ENCODE peak calls at places on chromosomes 11 and 22, in ten cellular contexts. Z is astrocyte of the spinal cord; U is AG09309; M is CD8-positive, alpha-beta T cell; K is lower lobe of right lung; C is stomach; I is upper lobe of left lung; T is NB4; Q is ovary; H is fibroblast of the aortic adventitia. R is an unnamed sample.

GRCh38 chr11:70138403-70138802 is 60.3 kb downstream of the ANO1 start:
- DNase-seq in Q (no peak), M (no peak), U (no peak), C (no peak), K (no peak), I (no peak), T (no peak), Z (no peak), H (no peak), R (no peak)

GRCh38 chr11:61854966-61855714 is 27.0 kb downstream of the FADS2 start:
- DNase-seq in Z (no peak), U (no peak), K (no peak), M (no peak), I (no peak), Q (no peak), T (no peak), C (no peak), H (no peak), R (no peak)

GRCh38 chr11:18798941-18799469 is 7.4 kb upstream of the PTPN5 start:
- DNase-seq in C (no peak), Q (no peak), K (no peak), H (no peak), Z (no peak), U (no peak), I (no peak), M (no peak), T (no peak), R (no peak)

GRCh38 chr11:99534812-99535211 is 514.1 kb downstream of the CNTN5 start:
- DNase-seq in I (no peak), H (no peak), T (no peak), C (no peak), M (no peak), Z (peak; percentile 25), K (no peak), U (no peak), Q (no peak), R (no peak)

GRCh38 chr11:45662665-45663485 is 2.5 kb downstream of the CHST1 start:
- DNase-seq in C (no peak), I (no peak), M (no peak), Z (peak; percentile 93), Q (peak; percentile 52), U (peak; percentile 71), K (no peak), T (peak; percentile 48), H (peak; percentile 76), R (peak; percentile 54)

GRCh38 chr22:29838599-29838956 is 504 bp upstream of the ASCC2 start:
- DNase-seq in M (no peak), I (no peak), Q (no peak), H (no peak), T (no peak), U (no peak), C (no peak), K (no peak), Z (no peak), R (no peak)

GRCh38 chr22:20175597-20175900 is 24.7 kb upstream of the CCDC188 start:
- DNase-seq in K (no peak), M (no peak), T (peak; percentile 34), U (peak; percentile 7), I (no peak), Q (no peak), H (no peak), Z (no peak), C (no peak), R (no peak)

GRCh38 chr22:43467171-43467570 is 55.4 kb downstream of the MPPED1 start:
- DNase-seq in K (no peak), H (no peak), M (no peak), Q (peak; percentile 30), Z (no peak), U (no peak), C (no peak), T (no peak), I (no peak), R (no peak)

GRCh38 chr11:91433284-91434010 is 791.2 kb upstream of the FAT3 start:
- DNase-seq in Z (peak; percentile 33), I (no peak), T (peak; percentile 5), K (no peak), Q (no peak), U (no peak), C (no peak), H (no peak), M (no peak), R (no peak)

GRCh38 chr11:3232956-3233355 is 739 bp upstream of the MRGPRE start:
- DNase-seq in Z (no peak), M (no peak), Q (no peak), I (no peak), H (no peak), K (no peak), T (no peak), U (no peak), C (no peak), R (no peak)

DNA sequence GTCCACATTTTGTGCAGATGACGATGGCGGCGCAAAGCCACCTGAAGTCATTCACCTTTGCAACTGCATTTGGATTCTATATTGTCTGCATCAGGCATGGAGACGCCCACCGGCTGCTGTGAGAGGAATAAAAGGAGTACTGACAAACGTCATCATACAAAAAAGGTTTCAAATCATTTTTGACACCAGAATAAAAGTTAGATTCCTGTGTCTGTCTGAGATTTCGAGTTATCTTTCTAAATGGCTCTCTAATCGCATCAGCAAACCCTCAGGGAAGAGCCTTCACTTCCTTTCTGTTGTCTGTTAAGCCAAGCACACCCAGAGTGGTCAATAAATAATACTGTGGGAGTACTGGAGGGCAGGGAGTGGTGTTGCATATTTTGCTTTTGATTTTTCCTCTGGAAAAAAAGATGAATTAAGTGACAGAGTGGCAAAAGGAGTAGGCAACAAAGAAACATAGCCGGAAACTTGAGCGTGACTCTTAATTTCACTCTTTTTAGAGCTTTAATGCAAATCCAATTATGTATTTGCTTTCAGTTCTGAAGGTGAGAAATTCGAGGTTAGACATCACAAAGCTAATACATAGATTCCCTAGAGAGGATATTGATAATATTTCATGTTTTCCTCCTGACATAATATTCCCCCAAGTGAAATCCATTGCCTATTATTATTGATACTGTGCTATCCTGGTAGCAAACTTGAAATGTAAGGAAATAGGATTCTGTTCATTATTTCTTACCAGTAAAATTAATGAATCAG is 150.8 kb upstream of the MTMR2 start:
- DNase-seq in H (no peak), C (no peak), Z (no peak), K (no peak), T (no peak), Q (no peak), I (no peak), U (no peak), M (no peak), R (no peak)
- H3K4me3 ChIP-seq in H (no peak overlapping the region), C (no peak overlapping the region), Z (no peak overlapping the region), K (no peak overlapping the region), T (no peak overlapping the region), Q (no peak overlapping the region), I (no peak overlapping the region), U (no peak overlapping the region), M (no peak overlapping the region), R (no peak overlapping the region)

DNA sequence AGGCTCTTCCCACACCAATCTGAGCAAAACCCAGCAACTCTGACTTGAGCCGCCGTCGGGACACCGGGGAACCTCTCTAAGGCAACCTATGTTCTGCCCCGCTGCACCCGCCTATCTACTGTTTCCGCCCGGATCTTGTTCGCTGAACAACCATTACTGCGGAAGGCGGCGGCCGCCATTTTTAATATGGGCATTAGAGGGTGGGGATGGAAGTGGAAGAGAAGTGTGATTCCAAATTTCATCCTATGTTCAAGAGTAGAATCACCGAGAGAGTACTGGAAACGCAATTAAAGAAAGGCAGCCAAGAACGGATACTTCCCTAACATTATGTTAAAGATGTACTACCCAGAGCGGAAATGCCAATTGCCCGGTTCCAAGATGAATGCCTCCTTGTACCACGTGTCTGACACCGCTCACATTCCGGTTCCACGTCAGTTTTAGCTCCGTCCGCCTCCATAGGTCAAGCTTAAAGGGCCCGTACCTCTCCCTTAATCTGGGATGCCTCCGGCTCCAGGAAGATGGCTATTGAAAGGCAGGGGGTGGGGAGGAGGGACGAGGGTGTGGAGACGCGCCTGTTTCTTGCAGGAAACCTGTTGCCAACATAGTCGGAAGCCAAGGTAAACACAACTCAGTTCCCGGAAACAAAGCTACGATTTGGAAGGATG is at the start of gene DPAGT1:
- DNase-seq in C (peak; percentile 91), I (peak; percentile 93), T (peak; percentile 98), K (peak; percentile 90), Q (peak; percentile 93), M (peak; percentile 76), H (peak; percentile 99), Z (peak; percentile 98), U (peak; percentile 82), R (peak; percentile 82)
- TF ChIP-seq CTCF in C (no peak), I (peak; percentile 9), T (no peak), K (no peak), Q (no peak), M (no peak), H (no peak), Z (no peak), U (no peak), R (no peak)

DNA sequence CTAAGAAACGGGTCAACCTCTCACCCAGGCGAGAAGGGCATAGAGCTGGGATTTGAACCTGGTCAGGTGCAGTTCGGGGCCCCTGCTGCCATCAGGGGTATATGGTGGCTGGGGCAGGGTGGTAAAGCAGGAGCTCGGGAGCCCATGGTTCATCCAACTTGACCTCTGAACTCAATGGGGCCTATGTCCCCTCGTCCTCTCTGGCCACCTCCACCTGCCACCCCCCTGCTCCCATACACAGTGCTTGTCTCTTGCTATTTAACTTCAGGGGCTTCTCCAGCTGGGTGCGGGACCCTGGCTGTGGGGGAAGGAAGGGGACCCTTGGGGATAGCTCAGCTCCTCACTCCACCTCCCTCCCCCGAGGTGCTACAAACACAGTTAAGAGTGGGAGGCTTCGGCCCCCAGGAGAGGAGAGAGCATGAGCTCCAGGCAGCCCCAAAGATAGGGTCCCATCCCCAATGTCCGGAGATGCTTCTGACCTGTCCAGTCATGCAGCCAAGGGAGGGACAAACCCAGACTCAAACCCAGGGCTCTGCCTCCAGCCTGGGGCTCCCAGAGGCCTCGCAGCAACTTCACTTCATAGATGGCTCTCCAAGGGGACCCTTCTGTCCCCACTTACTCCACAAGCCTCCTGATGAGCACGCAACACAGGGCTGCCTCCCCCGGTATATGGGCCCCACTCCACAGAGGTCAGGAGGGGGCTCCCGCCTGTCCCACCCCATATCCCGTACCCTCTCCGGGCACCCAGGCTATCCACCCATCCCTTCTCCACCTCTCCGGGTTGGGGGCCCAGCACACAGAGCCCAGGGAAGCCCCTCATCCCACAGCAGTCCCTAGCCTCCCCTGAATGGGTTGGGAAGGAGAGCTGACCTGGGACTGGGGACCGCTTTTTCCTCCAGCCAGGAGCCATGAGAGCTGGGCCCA is 712 bp downstream of the IL2RB start:
- DNase-seq in U (no peak), T (no peak), I (no peak), C (no peak), H (no peak), K (no peak), Q (no peak), Z (no peak), M (no peak), R (no peak)
- H3K4me3 ChIP-seq in U (no peak overlapping the region), T (no peak overlapping the region), I (no peak overlapping the region), C (peak overlapping the region; percentile 14), H (no peak overlapping the region), K (peak overlapping the region; percentile 34), Q (no peak overlapping the region), Z (no peak overlapping the region), M (peak overlapping the region; percentile 91), R (no peak overlapping the region)

DNA sequence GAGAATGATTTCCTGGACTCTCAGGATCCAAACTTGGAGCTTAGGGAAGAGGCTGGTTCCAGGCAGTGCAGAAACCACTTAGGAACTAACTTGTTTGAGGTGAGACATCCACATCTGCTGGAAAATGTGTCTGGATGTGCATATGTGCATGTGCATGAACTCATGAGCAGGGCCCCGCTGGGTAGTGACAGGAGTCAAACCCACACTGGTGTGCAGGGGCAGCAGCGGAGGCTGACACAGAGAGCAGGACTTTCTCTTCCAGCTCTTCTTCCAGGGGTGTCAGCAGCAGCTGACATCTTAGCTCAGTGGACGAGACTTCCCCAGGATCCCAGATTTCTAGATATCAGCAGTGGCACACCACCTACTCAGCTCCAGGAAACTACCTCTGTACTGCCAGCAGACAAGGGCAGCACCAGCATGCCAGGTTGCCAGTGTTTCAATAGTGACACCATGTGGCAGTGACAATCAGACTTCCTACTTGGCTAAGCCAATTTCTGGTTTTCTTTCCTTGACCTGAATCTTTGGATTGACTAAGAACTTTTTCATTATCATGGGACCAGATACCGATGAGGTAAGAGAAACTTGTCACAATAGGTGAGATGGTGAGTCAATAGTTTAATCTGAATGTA is 227.5 kb upstream of the ZC3H12C start:
- DNase-seq in M (no peak), T (peak; percentile 14), H (no peak), Z (no peak), C (no peak), Q (no peak), U (no peak), K (no peak), I (no peak), R (no peak)
- TF ChIP-seq CTCF in M (no peak), T (no peak), H (no peak), Z (no peak), C (no peak), Q (no peak), U (peak; percentile 15), K (no peak), I (no peak), R (no peak)

R was measured in AG04449.